ENCODE peak calls at places on chromosomes 11 and 22, in ten cellular contexts. One of them, this sample, is unnamed.

GRCh38 chr11:92332986-92333385 is 108.4 kb downstream of the FAT3 start:
- DNase-seq in sigmoid colon: no peak
- DNase-seq in suprapubic skin: no peak
- DNase-seq in HCT116: no peak
- DNase-seq in GM23338: no peak
- DNase-seq in GM12891: no peak
- DNase-seq in stomach: no peak
- DNase-seq in spleen: no peak
- DNase-seq in HepG2: no peak
- DNase-seq in HL-60: no peak
- DNase-seq in this sample: no peak

GRCh38 chr11:65208785-65209710 is 27.3 kb downstream of the CAPN1 start:
- DNase-seq in spleen: no peak
- DNase-seq in stomach: peak; percentile 15
- DNase-seq in sigmoid colon: peak; percentile 40
- DNase-seq in GM12891: no peak
- DNase-seq in HepG2: no peak
- DNase-seq in HCT116: no peak
- DNase-seq in HL-60: no peak
- DNase-seq in GM23338: no peak
- DNase-seq in suprapubic skin: no peak
- DNase-seq in this sample: no peak

GRCh38 chr11:25734592-25735211 is 597.2 kb upstream of the ANO3 start:
- DNase-seq in HCT116: no peak
- DNase-seq in HL-60: no peak
- DNase-seq in spleen: no peak
- DNase-seq in stomach: no peak
- DNase-seq in HepG2: peak; percentile 8
- DNase-seq in GM12891: no peak
- DNase-seq in suprapubic skin: no peak
- DNase-seq in GM23338: peak; percentile 88
- DNase-seq in sigmoid colon: no peak
- DNase-seq in this sample: no peak

GRCh38 chr11:58142781-58143180 is 17.5 kb upstream of the OR9I1 start:
- DNase-seq in stomach: no peak
- DNase-seq in suprapubic skin: no peak
- DNase-seq in HepG2: no peak
- DNase-seq in GM12891: no peak
- DNase-seq in spleen: no peak
- DNase-seq in GM23338: no peak
- DNase-seq in HCT116: no peak
- DNase-seq in HL-60: no peak
- DNase-seq in sigmoid colon: no peak
- DNase-seq in this sample: no peak

GRCh38 chr22:48943567-48944432 is 883.9 kb downstream of the BRD1 start:
- DNase-seq in stomach: peak; percentile 24
- DNase-seq in sigmoid colon: peak; percentile 33
- DNase-seq in GM12891: no peak
- DNase-seq in GM23338: no peak
- DNase-seq in HCT116: no peak
- DNase-seq in HL-60: no peak
- DNase-seq in spleen: peak; percentile 69
- DNase-seq in HepG2: peak; percentile 97
- DNase-seq in suprapubic skin: peak; percentile 40
- DNase-seq in this sample: no peak

GRCh38 chr11:44622190-44622650 is 56.8 kb downstream of the CD82 start:
- DNase-seq in stomach: peak; percentile 13
- DNase-seq in sigmoid colon: peak; percentile 58
- DNase-seq in GM23338: no peak
- DNase-seq in HCT116: no peak
- DNase-seq in spleen: peak; percentile 68
- DNase-seq in HL-60: no peak
- DNase-seq in HepG2: no peak
- DNase-seq in suprapubic skin: peak; percentile 40
- DNase-seq in GM12891: no peak
- DNase-seq in this sample: no peak

GRCh38 chr22:44523981-44524759 is 26.1 kb upstream of the RTL6 start:
- DNase-seq in GM12891: no peak
- DNase-seq in spleen: no peak
- DNase-seq in HepG2: no peak
- DNase-seq in sigmoid colon: peak; percentile 87
- DNase-seq in HCT116: no peak
- DNase-seq in stomach: peak; percentile 38
- DNase-seq in GM23338: no peak
- DNase-seq in HL-60: no peak
- DNase-seq in suprapubic skin: peak; percentile 34
- DNase-seq in this sample: no peak

GRCh38 chr11:35579557-35580396 is 38.5 kb upstream of the FJX1 start:
- DNase-seq in HL-60: peak; percentile 40
- DNase-seq in HCT116: peak; percentile 46
- DNase-seq in HepG2: peak; percentile 62
- DNase-seq in GM12891: no peak
- DNase-seq in GM23338: no peak
- DNase-seq in sigmoid colon: no peak
- DNase-seq in suprapubic skin: no peak
- DNase-seq in stomach: no peak
- DNase-seq in spleen: no peak
- DNase-seq in this sample: no peak

GRCh38 chr11:27116684-27117083 is 76.1 kb downstream of the BBOX1 start:
- DNase-seq in GM23338: no peak
- DNase-seq in GM12891: no peak
- DNase-seq in spleen: no peak
- DNase-seq in HepG2: no peak
- DNase-seq in sigmoid colon: no peak
- DNase-seq in HCT116: no peak
- DNase-seq in suprapubic skin: no peak
- DNase-seq in HL-60: no peak
- DNase-seq in stomach: no peak
- DNase-seq in this sample: peak; percentile 24

GRCh38 chr11:3341298-3341697 is 37.6 kb downstream of the ZNF195 start:
- DNase-seq in HCT116: peak; percentile 18
- DNase-seq in spleen: no peak
- DNase-seq in sigmoid colon: no peak
- DNase-seq in HL-60: no peak
- DNase-seq in GM23338: peak; percentile 89
- DNase-seq in GM12891: peak; percentile 25
- DNase-seq in HepG2: peak; percentile 28
- DNase-seq in stomach: peak; percentile 73
- DNase-seq in suprapubic skin: no peak
- DNase-seq in this sample: peak; percentile 43

GRCh38 chr22:42758929-42759629 is 38.4 kb upstream of the A4GALT start:
- DNase-seq in GM12891: no peak
- DNase-seq in GM23338: peak; percentile 34
- DNase-seq in suprapubic skin: no peak
- DNase-seq in stomach: no peak
- DNase-seq in spleen: no peak
- DNase-seq in HL-60: no peak
- DNase-seq in sigmoid colon: no peak
- DNase-seq in HCT116: no peak
- DNase-seq in HepG2: no peak
- DNase-seq in this sample: no peak

GRCh38 chr11:93481279-93481678 is 61.9 kb downstream of the SMCO4 start:
- DNase-seq in suprapubic skin: no peak
- DNase-seq in HL-60: no peak
- DNase-seq in HepG2: no peak
- DNase-seq in GM23338: no peak
- DNase-seq in spleen: no peak
- DNase-seq in HCT116: no peak
- DNase-seq in sigmoid colon: no peak
- DNase-seq in stomach: no peak
- DNase-seq in GM12891: no peak
- DNase-seq in this sample: no peak

GRCh38 chr22:44131412-44131811 is 49.3 kb upstream of the PARVG start:
- DNase-seq in sigmoid colon: peak; percentile 5
- DNase-seq in suprapubic skin: peak; percentile 38
- DNase-seq in HL-60: no peak
- DNase-seq in GM23338: no peak
- DNase-seq in spleen: peak; percentile 13
- DNase-seq in HepG2: no peak
- DNase-seq in HCT116: no peak
- DNase-seq in stomach: no peak
- DNase-seq in GM12891: no peak
- DNase-seq in this sample: no peak

GRCh38 chr11:45169310-45170072 is 23.1 kb downstream of the PRDM11 start:
- DNase-seq in sigmoid colon: no peak
- DNase-seq in HL-60: no peak
- DNase-seq in stomach: no peak
- DNase-seq in HepG2: no peak
- DNase-seq in spleen: no peak
- DNase-seq in suprapubic skin: no peak
- DNase-seq in GM12891: no peak
- DNase-seq in GM23338: no peak
- DNase-seq in HCT116: no peak
- DNase-seq in this sample: no peak

GRCh38 chr11:121426476-121427454 is 25.3 kb upstream of the SORL1 start:
- DNase-seq in GM23338: peak; percentile 80
- DNase-seq in suprapubic skin: no peak
- DNase-seq in HL-60: no peak
- DNase-seq in HepG2: no peak
- DNase-seq in sigmoid colon: peak; percentile 67
- DNase-seq in stomach: peak; percentile 56
- DNase-seq in spleen: peak; percentile 93
- DNase-seq in HCT116: peak; percentile 12
- DNase-seq in GM12891: no peak
- DNase-seq in this sample: no peak

GRCh38 chr11:123193742-123194141 is 1.3 kb downstream of the CLMP start:
- DNase-seq in stomach: no peak
- DNase-seq in HepG2: no peak
- DNase-seq in GM12891: no peak
- DNase-seq in HCT116: no peak
- DNase-seq in GM23338: no peak
- DNase-seq in sigmoid colon: peak; percentile 66
- DNase-seq in spleen: no peak
- DNase-seq in suprapubic skin: no peak
- DNase-seq in HL-60: no peak
- DNase-seq in this sample: no peak

GRCh38 chr11:92330114-92330513 is 105.5 kb downstream of the FAT3 start:
- DNase-seq in GM12891: no peak
- DNase-seq in HepG2: no peak
- DNase-seq in GM23338: no peak
- DNase-seq in HL-60: no peak
- DNase-seq in spleen: no peak
- DNase-seq in suprapubic skin: no peak
- DNase-seq in HCT116: no peak
- DNase-seq in stomach: no peak
- DNase-seq in sigmoid colon: no peak
- DNase-seq in this sample: no peak

GRCh38 chr22:25417792-25418191 is 146.7 kb upstream of the GRK3 start:
- DNase-seq in HepG2: no peak
- DNase-seq in GM12891: no peak
- DNase-seq in GM23338: no peak
- DNase-seq in sigmoid colon: no peak
- DNase-seq in stomach: no peak
- DNase-seq in spleen: no peak
- DNase-seq in HCT116: no peak
- DNase-seq in suprapubic skin: no peak
- DNase-seq in HL-60: no peak
- DNase-seq in this sample: no peak

DNA sequence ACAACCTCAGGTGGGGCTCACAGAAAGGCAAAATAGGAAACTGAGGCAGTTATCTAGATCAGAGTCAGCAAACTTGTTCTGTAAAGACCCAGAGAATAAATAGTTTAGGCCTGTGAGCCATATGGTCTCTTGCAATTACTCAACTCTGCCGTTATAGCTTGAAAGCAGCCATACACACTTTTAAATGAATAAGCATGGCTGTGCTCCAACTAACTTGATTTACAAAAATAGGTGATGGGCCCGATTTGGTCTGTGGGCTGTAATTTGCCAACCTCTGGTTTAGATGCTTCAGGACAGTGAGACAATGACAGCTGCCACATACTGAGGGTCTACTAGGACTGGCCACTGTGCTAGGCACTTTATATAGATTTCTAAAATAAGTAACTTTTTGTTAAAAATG is 198.8 kb upstream of the NARS2 start:
- DNase-seq in stomach: no peak
- DNase-seq in HCT116: no peak
- DNase-seq in GM23338: no peak
- DNase-seq in spleen: no peak
- DNase-seq in suprapubic skin: no peak
- DNase-seq in sigmoid colon: no peak
- DNase-seq in HL-60: no peak
- DNase-seq in GM12891: no peak
- DNase-seq in HepG2: no peak
- DNase-seq in this sample: no peak
- TF ChIP-seq POLR2AphosphoS5 in stomach: no peak
- TF ChIP-seq POLR2AphosphoS5 in HCT116: no peak
- TF ChIP-seq POLR2AphosphoS5 in GM23338: no peak
- TF ChIP-seq POLR2AphosphoS5 in spleen: no peak
- TF ChIP-seq POLR2AphosphoS5 in suprapubic skin: no peak
- TF ChIP-seq POLR2AphosphoS5 in sigmoid colon: no peak
- TF ChIP-seq POLR2AphosphoS5 in HL-60: no peak
- TF ChIP-seq POLR2AphosphoS5 in GM12891: no peak
- TF ChIP-seq POLR2AphosphoS5 in HepG2: no peak
- TF ChIP-seq POLR2AphosphoS5 in this sample: no peak

DNA sequence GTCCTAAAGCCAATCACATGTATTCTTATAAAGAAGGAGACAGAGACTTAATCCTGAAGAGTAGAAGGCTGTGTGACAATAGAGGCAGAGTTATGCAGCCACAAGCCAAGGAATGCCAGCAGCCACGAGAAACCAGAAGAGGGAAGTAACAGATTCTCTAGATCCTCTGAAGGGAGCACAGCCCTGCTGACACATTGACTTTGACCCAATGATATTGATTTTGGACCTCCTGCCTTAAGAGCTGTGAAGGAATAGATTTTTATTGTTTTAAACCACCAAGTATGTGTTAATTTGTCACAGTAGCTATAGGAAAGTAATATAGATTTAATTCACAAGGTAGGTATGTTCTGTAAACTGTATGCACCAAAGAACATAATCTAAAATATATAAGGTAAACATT is 103.6 kb downstream of the TTC17 start:
- DNase-seq in sigmoid colon: no peak
- DNase-seq in suprapubic skin: no peak
- DNase-seq in GM12891: no peak
- DNase-seq in stomach: no peak
- DNase-seq in spleen: no peak
- DNase-seq in HepG2: no peak
- DNase-seq in GM23338: no peak
- DNase-seq in HL-60: no peak
- DNase-seq in HCT116: no peak
- DNase-seq in this sample: no peak
- TF ChIP-seq POLR2AphosphoS5 in sigmoid colon: no peak
- TF ChIP-seq POLR2AphosphoS5 in suprapubic skin: no peak
- TF ChIP-seq POLR2AphosphoS5 in GM12891: no peak
- TF ChIP-seq POLR2AphosphoS5 in stomach: no peak
- TF ChIP-seq POLR2AphosphoS5 in spleen: no peak
- TF ChIP-seq POLR2AphosphoS5 in HepG2: no peak
- TF ChIP-seq POLR2AphosphoS5 in GM23338: no peak
- TF ChIP-seq POLR2AphosphoS5 in HL-60: no peak
- TF ChIP-seq POLR2AphosphoS5 in HCT116: no peak
- TF ChIP-seq POLR2AphosphoS5 in this sample: no peak

GRCh38 chr11:48043111-48043997 is 63.0 kb downstream of the PTPRJ start:
- DNase-seq in GM12891: no peak
- DNase-seq in spleen: peak; percentile 58
- DNase-seq in GM23338: no peak
- DNase-seq in sigmoid colon: no peak
- DNase-seq in suprapubic skin: no peak
- DNase-seq in HL-60: no peak
- DNase-seq in stomach: no peak
- DNase-seq in HepG2: no peak
- DNase-seq in HCT116: no peak
- DNase-seq in this sample: no peak
- TF ChIP-seq POLR2AphosphoS5 in GM12891: no peak
- TF ChIP-seq POLR2AphosphoS5 in spleen: no peak
- TF ChIP-seq POLR2AphosphoS5 in GM23338: no peak
- TF ChIP-seq POLR2AphosphoS5 in sigmoid colon: no peak
- TF ChIP-seq POLR2AphosphoS5 in suprapubic skin: no peak
- TF ChIP-seq POLR2AphosphoS5 in HL-60: no peak
- TF ChIP-seq POLR2AphosphoS5 in stomach: no peak
- TF ChIP-seq POLR2AphosphoS5 in HepG2: no peak
- TF ChIP-seq POLR2AphosphoS5 in HCT116: no peak
- TF ChIP-seq POLR2AphosphoS5 in this sample: no peak

GRCh38 chr11:110710520-110711381 is 1.5 kb downstream of the ARHGAP20 start:
- DNase-seq in HepG2: peak; percentile 9
- DNase-seq in GM12891: peak; percentile 4
- DNase-seq in GM23338: peak; percentile 62
- DNase-seq in HL-60: no peak
- DNase-seq in spleen: peak; percentile 75
- DNase-seq in HCT116: no peak
- DNase-seq in stomach: peak; percentile 51
- DNase-seq in sigmoid colon: peak; percentile 79
- DNase-seq in suprapubic skin: peak; percentile 71
- DNase-seq in this sample: peak; percentile 29
- TF ChIP-seq POLR2AphosphoS5 in HepG2: no peak
- TF ChIP-seq POLR2AphosphoS5 in GM12891: no peak
- TF ChIP-seq POLR2AphosphoS5 in GM23338: no peak
- TF ChIP-seq POLR2AphosphoS5 in HL-60: no peak
- TF ChIP-seq POLR2AphosphoS5 in spleen: no peak
- TF ChIP-seq POLR2AphosphoS5 in HCT116: no peak
- TF ChIP-seq POLR2AphosphoS5 in stomach: no peak
- TF ChIP-seq POLR2AphosphoS5 in sigmoid colon: no peak
- TF ChIP-seq POLR2AphosphoS5 in suprapubic skin: no peak
- TF ChIP-seq POLR2AphosphoS5 in this sample: no peak

This sample was measured in endothelial cell of umbilical vein.